ENCODE peak calls at places on chromosomes 13 and 19, in six cellular contexts. One of them, this sample, is unnamed.

GRCh38 chr13:66576381-66576780 is 653.8 kb downstream of the PCDH9 start:
- DNase-seq in H1: no peak
- DNase-seq in HepG2: no peak
- DNase-seq in SK-N-SH: no peak
- DNase-seq in HCT116: no peak
- DNase-seq in K562: no peak
- DNase-seq in this sample: no peak

GRCh38 chr19:5621945-5622464 is 571 bp downstream of the SAFB2 start:
- DNase-seq in H1: peak; percentile 49
- DNase-seq in SK-N-SH: peak; percentile 29
- DNase-seq in HepG2: no peak
- DNase-seq in HCT116: no peak
- DNase-seq in K562: no peak
- DNase-seq in this sample: no peak

GRCh38 chr19:45640849-45641273 is 1.7 kb upstream of the EML2 start:
- DNase-seq in K562: peak; percentile 43
- DNase-seq in H1: peak; percentile 97
- DNase-seq in HepG2: peak; percentile 13
- DNase-seq in HCT116: peak; percentile 77
- DNase-seq in SK-N-SH: no peak
- DNase-seq in this sample: peak; percentile 90

GRCh38 chr13:112617754-112618375 is 29.9 kb upstream of the TUBGCP3 start:
- DNase-seq in HCT116: no peak
- DNase-seq in SK-N-SH: no peak
- DNase-seq in H1: peak; percentile 32
- DNase-seq in K562: no peak
- DNase-seq in HepG2: no peak
- DNase-seq in this sample: no peak

GRCh38 chr19:38433268-38433733 is at the start of gene RYR1:
- DNase-seq in H1: peak; percentile 94
- DNase-seq in K562: peak; percentile 98
- DNase-seq in SK-N-SH: peak; percentile 90
- DNase-seq in HCT116: peak; percentile 37
- DNase-seq in HepG2: no peak
- DNase-seq in this sample: no peak

GRCh38 chr13:51525567-51526165 is 58.6 kb upstream of the WDFY2 start:
- DNase-seq in K562: no peak
- DNase-seq in SK-N-SH: no peak
- DNase-seq in HCT116: no peak
- DNase-seq in HepG2: no peak
- DNase-seq in H1: no peak
- DNase-seq in this sample: no peak

GRCh38 chr19:45664575-45664974 is 3.4 kb upstream of the GIPR start:
- DNase-seq in HCT116: no peak
- DNase-seq in HepG2: no peak
- DNase-seq in K562: no peak
- DNase-seq in SK-N-SH: no peak
- DNase-seq in H1: no peak
- DNase-seq in this sample: no peak

GRCh38 chr19:5775668-5776309 is 8.8 kb downstream of the PRR22 start:
- DNase-seq in H1: no peak
- DNase-seq in SK-N-SH: no peak
- DNase-seq in HCT116: no peak
- DNase-seq in K562: no peak
- DNase-seq in HepG2: no peak
- DNase-seq in this sample: peak; percentile 48

GRCh38 chr19:13031917-13032623 is 36.8 kb downstream of the NFIX start:
- DNase-seq in K562: no peak
- DNase-seq in H1: no peak
- DNase-seq in HepG2: peak; percentile 87
- DNase-seq in HCT116: no peak
- DNase-seq in SK-N-SH: no peak
- DNase-seq in this sample: no peak

GRCh38 chr13:22009500-22009899 is 338.6 kb downstream of the FGF9 start:
- DNase-seq in SK-N-SH: no peak
- DNase-seq in HCT116: no peak
- DNase-seq in HepG2: no peak
- DNase-seq in H1: no peak
- DNase-seq in K562: no peak
- DNase-seq in this sample: no peak

GRCh38 chr13:49110122-49110831 is 109.9 kb upstream of the MLNR start:
- DNase-seq in SK-N-SH: peak; percentile 68
- DNase-seq in H1: peak; percentile 59
- DNase-seq in HCT116: peak; percentile 83
- DNase-seq in K562: peak; percentile 71
- DNase-seq in HepG2: peak; percentile 92
- DNase-seq in this sample: peak; percentile 83

GRCh38 chr19:44142014-44142523 is 715 bp downstream of the ZNF234 start:
- DNase-seq in HepG2: peak; percentile 2
- DNase-seq in HCT116: no peak
- DNase-seq in K562: peak; percentile 13
- DNase-seq in SK-N-SH: no peak
- DNase-seq in H1: peak; percentile 45
- DNase-seq in this sample: peak; percentile 16

GRCh38 chr19:30236006-30236405 is 136.2 kb upstream of the ZNF536 start:
- DNase-seq in K562: no peak
- DNase-seq in HCT116: no peak
- DNase-seq in H1: no peak
- DNase-seq in HepG2: no peak
- DNase-seq in SK-N-SH: peak; percentile 60
- DNase-seq in this sample: no peak

GRCh38 chr19:1672769-1673644 is 20.6 kb upstream of the TCF3 start:
- DNase-seq in SK-N-SH: peak; percentile 29
- DNase-seq in H1: no peak
- DNase-seq in HepG2: no peak
- DNase-seq in HCT116: no peak
- DNase-seq in K562: no peak
- DNase-seq in this sample: no peak

GRCh38 chr19:35288331-35288730 is 3.6 kb upstream of the MAG start:
- DNase-seq in HCT116: no peak
- DNase-seq in K562: no peak
- DNase-seq in SK-N-SH: no peak
- DNase-seq in HepG2: no peak
- DNase-seq in H1: no peak
- DNase-seq in this sample: no peak

GRCh38 chr13:58655086-58655485 is 1023.5 kb downstream of the PCDH17 start:
- DNase-seq in K562: no peak
- DNase-seq in HepG2: no peak
- DNase-seq in SK-N-SH: no peak
- DNase-seq in H1: no peak
- DNase-seq in HCT116: no peak
- DNase-seq in this sample: no peak

GRCh38 chr19:6663236-6664187 is 6.4 kb downstream of the TNFSF14 start:
- DNase-seq in SK-N-SH: no peak
- DNase-seq in K562: no peak
- DNase-seq in H1: no peak
- DNase-seq in HepG2: no peak
- DNase-seq in HCT116: no peak
- DNase-seq in this sample: no peak

GRCh38 chr19:10292789-10293636 is 3.3 kb downstream of the ICAM5 start:
- DNase-seq in H1: no peak
- DNase-seq in SK-N-SH: no peak
- DNase-seq in HCT116: no peak
- DNase-seq in K562: peak; percentile 40
- DNase-seq in HepG2: no peak
- DNase-seq in this sample: no peak

GRCh38 chr19:58182577-58182988 is 278 bp upstream of the ZNF274 start:
- DNase-seq in SK-N-SH: peak; percentile 90
- DNase-seq in HCT116: no peak
- DNase-seq in K562: peak; percentile 97
- DNase-seq in H1: no peak
- DNase-seq in HepG2: no peak
- DNase-seq in this sample: peak; percentile 81

GRCh38 chr19:2428027-2428690 is 773 bp upstream of the TIMM13 start:
- DNase-seq in K562: no peak
- DNase-seq in SK-N-SH: peak; percentile 48
- DNase-seq in H1: peak; percentile 71
- DNase-seq in HepG2: no peak
- DNase-seq in HCT116: no peak
- DNase-seq in this sample: no peak

GRCh38 chr19:46299004-46299509 is 2.2 kb downstream of the HIF3A start:
- DNase-seq in SK-N-SH: peak; percentile 99
- DNase-seq in H1: no peak
- DNase-seq in HCT116: peak; percentile 45
- DNase-seq in K562: no peak
- DNase-seq in HepG2: peak; percentile 54
- DNase-seq in this sample: peak; percentile 72

GRCh38 chr13:80988752-80989151 is 647.8 kb upstream of the SPRY2 start:
- DNase-seq in H1: no peak
- DNase-seq in SK-N-SH: no peak
- DNase-seq in HCT116: no peak
- DNase-seq in HepG2: no peak
- DNase-seq in K562: no peak
- DNase-seq in this sample: no peak

GRCh38 chr19:40492274-40492673 is 25.5 kb downstream of the SPTBN4 start:
- DNase-seq in H1: no peak
- DNase-seq in K562: no peak
- DNase-seq in HepG2: no peak
- DNase-seq in SK-N-SH: no peak
- DNase-seq in HCT116: no peak
- DNase-seq in this sample: no peak

GRCh38 chr13:40665061-40665753 is 1.2 kb downstream of the FOXO1 start:
- DNase-seq in HepG2: no peak
- DNase-seq in SK-N-SH: peak; percentile 57
- DNase-seq in H1: peak; percentile 69
- DNase-seq in HCT116: no peak
- DNase-seq in K562: peak; percentile 36
- DNase-seq in this sample: peak; percentile 40

GRCh38 chr13:20191311-20191901 is 1.3 kb downstream of the GJB2 start:
- DNase-seq in HepG2: no peak
- DNase-seq in SK-N-SH: no peak
- DNase-seq in K562: no peak
- DNase-seq in HCT116: no peak
- DNase-seq in H1: peak; percentile 55
- DNase-seq in this sample: no peak

GRCh38 chr19:12163841-12164240 is 945 bp downstream of the ZNF136 start:
- DNase-seq in H1: no peak
- DNase-seq in HepG2: no peak
- DNase-seq in HCT116: no peak
- DNase-seq in SK-N-SH: peak; percentile 30
- DNase-seq in K562: no peak
- DNase-seq in this sample: no peak

GRCh38 chr13:23813635-23814034 is 75.6 kb downstream of the MIPEP start:
- DNase-seq in SK-N-SH: peak; percentile 26
- DNase-seq in K562: no peak
- DNase-seq in HepG2: no peak
- DNase-seq in H1: no peak
- DNase-seq in HCT116: no peak
- DNase-seq in this sample: no peak

GRCh38 chr13:89324582-89324981 is 1653.4 kb downstream of the SLITRK5 start:
- DNase-seq in K562: no peak
- DNase-seq in HepG2: no peak
- DNase-seq in SK-N-SH: no peak
- DNase-seq in H1: no peak
- DNase-seq in HCT116: no peak
- DNase-seq in this sample: no peak
- TF ChIP-seq JUND in K562: no peak
- TF ChIP-seq JUND in HepG2: no peak
- TF ChIP-seq JUND in SK-N-SH: no peak
- TF ChIP-seq JUND in H1: no peak
- TF ChIP-seq JUND in HCT116: no peak
- TF ChIP-seq JUND in this sample: no peak

GRCh38 chr13:64073203-64073602 is 2657.6 kb upstream of the PCDH20 start:
- DNase-seq in H1: no peak
- DNase-seq in HepG2: peak; percentile 3
- DNase-seq in HCT116: no peak
- DNase-seq in SK-N-SH: no peak
- DNase-seq in K562: no peak
- DNase-seq in this sample: no peak
- TF ChIP-seq JUND in H1: no peak
- TF ChIP-seq JUND in HepG2: no peak
- TF ChIP-seq JUND in HCT116: no peak
- TF ChIP-seq JUND in SK-N-SH: no peak
- TF ChIP-seq JUND in K562: no peak
- TF ChIP-seq JUND in this sample: no peak

DNA sequence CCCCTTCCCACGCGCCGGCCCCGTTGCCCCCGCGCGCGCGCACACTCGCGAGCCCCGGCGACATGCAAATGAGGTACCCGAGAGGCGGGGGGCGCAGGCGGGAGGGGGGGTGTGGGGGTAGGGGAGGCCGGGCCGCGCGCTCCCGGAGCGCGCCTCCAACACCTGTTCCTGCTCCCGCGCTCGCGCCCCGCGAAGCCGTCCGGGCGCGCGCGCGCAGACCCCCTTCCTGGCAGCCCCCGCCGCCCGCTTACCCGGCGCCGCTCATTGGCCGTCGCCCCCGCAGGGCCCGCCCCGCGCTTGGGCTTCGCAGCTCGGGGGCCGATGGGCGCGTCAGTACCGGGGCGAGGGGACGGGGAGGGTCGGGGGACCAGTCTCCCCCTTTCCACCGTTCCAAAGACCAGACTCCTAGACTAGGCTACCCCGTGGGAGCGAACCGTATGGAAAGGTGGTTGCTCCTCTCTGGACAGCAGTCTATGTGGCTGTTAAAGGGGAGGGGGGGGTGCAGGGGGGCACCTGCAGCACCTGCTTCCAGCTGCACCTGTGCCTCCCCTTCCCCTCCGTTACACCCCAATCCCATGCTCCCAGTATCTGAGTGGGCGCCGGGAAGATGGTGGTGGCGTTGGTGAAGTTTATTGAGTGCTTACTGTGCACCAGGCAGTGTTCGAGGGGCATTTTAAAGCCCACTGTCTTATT is 394 bp downstream of the ZNF524 start:
- DNase-seq in SK-N-SH: peak; percentile 89
- DNase-seq in H1: peak; percentile 89
- DNase-seq in K562: peak; percentile 82
- DNase-seq in HepG2: no peak
- DNase-seq in HCT116: no peak
- DNase-seq in this sample: peak; percentile 41
- TF ChIP-seq JUND in SK-N-SH: no peak
- TF ChIP-seq JUND in H1: no peak
- TF ChIP-seq JUND in K562: no peak
- TF ChIP-seq JUND in HepG2: no peak
- TF ChIP-seq JUND in HCT116: no peak
- TF ChIP-seq JUND in this sample: no peak

DNA sequence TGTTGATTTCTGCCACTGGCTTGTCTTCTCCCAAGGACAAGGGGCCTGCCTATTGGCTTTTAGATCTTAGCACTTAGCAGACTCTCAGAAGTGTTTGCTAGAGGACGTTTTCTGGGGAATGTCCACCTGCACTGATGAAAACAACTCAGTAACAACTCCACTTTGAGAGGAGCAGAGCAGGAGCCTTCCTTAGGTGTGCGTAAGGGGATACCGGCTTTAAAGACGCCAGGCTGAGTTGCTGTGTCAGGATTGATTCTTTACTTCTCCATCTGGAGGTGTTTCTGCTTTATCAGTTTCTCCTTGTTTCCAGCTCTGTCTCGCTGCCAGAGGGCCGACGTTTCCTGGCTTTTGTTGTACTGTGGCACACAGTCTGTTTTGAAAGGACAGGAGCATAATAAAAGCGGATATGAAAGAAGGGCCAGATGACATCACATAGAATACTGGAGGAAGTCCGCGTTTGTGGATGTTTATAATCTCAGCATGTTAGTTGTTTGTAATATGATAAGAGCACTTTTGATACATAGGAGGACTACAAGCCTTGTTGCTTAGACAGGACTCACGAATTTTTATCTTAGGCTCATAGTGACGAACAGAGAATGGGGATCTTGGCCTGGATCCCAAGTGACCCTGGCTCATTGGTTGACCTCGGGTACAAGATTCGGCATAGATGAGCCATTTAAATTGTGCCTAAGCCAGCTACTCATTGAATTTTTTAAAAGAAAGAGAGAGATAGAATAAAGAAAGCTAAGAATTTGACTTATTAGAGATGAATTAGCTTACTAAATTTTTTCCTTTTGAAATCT is 34.6 kb downstream of the COL4A2 start:
- DNase-seq in H1: no peak
- DNase-seq in HCT116: no peak
- DNase-seq in HepG2: no peak
- DNase-seq in K562: no peak
- DNase-seq in SK-N-SH: peak; percentile 55
- DNase-seq in this sample: no peak
- TF ChIP-seq JUND in H1: no peak
- TF ChIP-seq JUND in HCT116: no peak
- TF ChIP-seq JUND in HepG2: no peak
- TF ChIP-seq JUND in K562: no peak
- TF ChIP-seq JUND in SK-N-SH: no peak
- TF ChIP-seq JUND in this sample: no peak

This sample was measured in T47D.